ENCODE peak calls at places on chromosome 15, in six cellular contexts. H is trophoblast cell, U is IMR-90, E is mesenchymal stem cell, I is neuronal stem cell, O is H1. X is an unnamed sample.

GRCh38 chr15:101013769-101014223 is 94.6 kb downstream of the LRRK1 start:
- DNase-seq in H (no peak), U (no peak), E (no peak), I (no peak), O (no peak), X (peak; percentile 28)

GRCh38 chr15:31357148-31357547 is 30.5 kb downstream of the KLF13 start:
- DNase-seq in H (no peak), U (no peak), E (no peak), I (no peak), O (no peak), X (no peak)

GRCh38 chr15:67049351-67050044 is 15.9 kb upstream of the SMAD3 start:
- DNase-seq in H (peak; percentile 93), U (peak; percentile 92), E (peak; percentile 93), I (no peak), O (no peak), X (no peak)

GRCh38 chr15:50053457-50053856 is 65.6 kb downstream of the ATP8B4 start:
- DNase-seq in H (no peak), U (no peak), E (no peak), I (no peak), O (no peak), X (no peak)

GRCh38 chr15:72230197-72231065 is 559 bp downstream of the PKM start:
- DNase-seq in H (peak; percentile 64), U (peak; percentile 91), E (peak; percentile 91), I (peak; percentile 83), O (peak; percentile 82), X (peak; percentile 86)

GRCh38 chr15:37136666-37137065 is 36.3 kb upstream of the MEIS2 start:
- DNase-seq in H (no peak), U (peak; percentile 49), E (no peak), I (no peak), O (no peak), X (no peak)

GRCh38 chr15:63134245-63134644 is 12.6 kb downstream of the LACTB start:
- DNase-seq in H (no peak), U (no peak), E (no peak), I (no peak), O (no peak), X (no peak)

GRCh38 chr15:85168642-85169173 is 187.1 kb downstream of the PDE8A start:
- DNase-seq in H (peak; percentile 37), U (peak; percentile 8), E (no peak), I (peak; percentile 18), O (peak; percentile 82), X (peak; percentile 96)

GRCh38 chr15:69099976-69100375 is 60.5 kb upstream of the GLCE start:
- DNase-seq in H (no peak), U (no peak), E (no peak), I (no peak), O (no peak), X (no peak)

GRCh38 chr15:75347222-75348033 is 589 bp downstream of the NEIL1 start:
- DNase-seq in H (no peak), U (no peak), E (peak; percentile 24), I (no peak), O (peak; percentile 87), X (peak; percentile 65)

GRCh38 chr15:78212546-78213424 is 21.6 kb downstream of the ACSBG1 start:
- DNase-seq in H (peak; percentile 23), U (peak; percentile 64), E (peak; percentile 92), I (no peak), O (peak; percentile 35), X (no peak)

GRCh38 chr15:63080638-63081250 is 38.2 kb downstream of the TPM1 start:
- DNase-seq in H (no peak), U (no peak), E (no peak), I (no peak), O (no peak), X (no peak)

GRCh38 chr15:101583284-101583683 is 68.9 kb downstream of the TM2D3 start:
- DNase-seq in H (no peak), U (no peak), E (no peak), I (no peak), O (no peak), X (no peak)

GRCh38 chr15:76996526-76997401 is 1.8 kb downstream of the PSTPIP1 start:
- DNase-seq in H (no peak), U (peak; percentile 27), E (no peak), I (no peak), O (no peak), X (no peak)

GRCh38 chr15:52668133-52668532 is 11.1 kb downstream of the ATOSA start:
- DNase-seq in H (no peak), U (peak; percentile 12), E (no peak), I (no peak), O (no peak), X (no peak)

GRCh38 chr15:60721706-60722105 is 242.8 kb upstream of the ICE2 start:
- DNase-seq in H (no peak), U (peak; percentile 80), E (peak; percentile 91), I (no peak), O (no peak), X (no peak)
- H3K14ac ChIP-seq in H (no peak overlapping the region), U (no peak overlapping the region), E (no peak overlapping the region), I (no peak overlapping the region), O (no peak overlapping the region), X (no peak overlapping the region)

GRCh38 chr15:25724899-25725298 is 138.2 kb downstream of the ATP10A start:
- DNase-seq in H (no peak), U (no peak), E (no peak), I (no peak), O (no peak), X (no peak)
- H3K14ac ChIP-seq in H (no peak overlapping the region), U (no peak overlapping the region), E (no peak overlapping the region), I (no peak overlapping the region), O (no peak overlapping the region), X (no peak overlapping the region)

GRCh38 chr15:40354408-40355171 is 3.4 kb upstream of the DISP2 start:
- DNase-seq in H (no peak), U (peak; percentile 39), E (peak; percentile 48), I (no peak), O (peak; percentile 74), X (peak; percentile 71)

GRCh38 chr15:40357246-40357645 is 773 bp upstream of the DISP2 start:
- DNase-seq in H (no peak), U (no peak), E (no peak), I (no peak), O (no peak), X (no peak)

GRCh38 chr15:40352221-40352901 is 1.5 kb downstream of the PHGR1 start:
- DNase-seq in H (no peak), U (no peak), E (no peak), I (no peak), O (no peak), X (no peak)

GRCh38 chr15:40355976-40356585 is 1.9 kb upstream of the DISP2 start:
- DNase-seq in H (no peak), U (no peak), E (no peak), I (no peak), O (no peak), X (no peak)

GRCh38 chr15:40353697-40354096 is 2.9 kb downstream of the PHGR1 start:
- DNase-seq in H (no peak), U (no peak), E (no peak), I (no peak), O (no peak), X (no peak)
- H3K14ac ChIP-seq in H (no peak overlapping the region), U (no peak overlapping the region), E (no peak overlapping the region), I (no peak overlapping the region), O (no peak overlapping the region), X (no peak overlapping the region)

DNA sequence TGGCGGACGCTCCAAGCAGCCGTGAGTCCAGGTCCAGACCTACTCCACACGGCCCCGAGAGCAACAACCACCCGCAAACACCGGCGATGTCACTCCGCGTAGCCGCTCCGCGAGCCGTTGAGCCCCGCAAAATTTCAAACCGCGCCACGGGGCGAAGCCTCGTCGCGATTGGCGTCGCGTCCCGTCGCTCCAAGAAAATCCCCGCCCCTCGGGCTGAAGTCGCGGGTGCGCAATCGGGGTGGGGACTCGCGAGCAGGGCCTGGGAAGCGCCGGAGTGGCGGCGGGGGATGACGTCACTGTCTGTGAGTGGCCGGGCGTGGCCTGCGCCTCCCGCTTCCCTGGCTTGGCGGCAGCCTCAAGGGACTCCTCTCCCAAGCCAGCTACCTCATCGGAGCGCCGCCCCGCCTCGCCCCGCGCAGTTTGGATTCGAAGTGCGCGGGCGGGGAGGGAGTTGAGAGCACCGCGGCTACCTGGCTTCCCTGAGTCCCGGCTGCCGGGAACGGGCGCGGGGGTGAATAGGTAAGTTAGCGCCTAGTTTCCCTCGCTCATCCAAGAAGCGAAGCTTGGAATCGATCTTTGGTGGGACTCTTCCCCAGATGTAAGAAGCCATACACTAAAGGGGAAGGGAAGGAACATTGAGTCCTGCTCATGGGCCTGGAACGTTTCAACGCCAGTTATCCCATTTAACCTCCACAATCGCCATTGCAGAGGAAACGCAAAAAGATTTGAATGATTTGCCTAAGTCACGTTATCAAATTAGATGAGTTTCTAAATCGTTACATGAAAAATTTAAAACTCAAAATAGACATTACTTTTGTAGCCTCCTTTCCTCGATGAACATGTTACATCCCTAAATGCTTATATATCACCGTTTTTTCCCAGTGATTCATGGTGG is at the start of gene PRC1:
- DNase-seq in H (peak; percentile 100), U (peak; percentile 97), E (peak; percentile 98), I (peak; percentile 97), O (peak; percentile 98), X (peak; percentile 99)
- H3K14ac ChIP-seq in H (peak within 1 kb of the TSS; percentile 100), U (peak within 1 kb of the TSS; percentile 83), E (peak within 1 kb of the TSS; percentile 61), I (peak within 1 kb of the TSS; percentile 97), O (no peak within 1 kb of the TSS), X (peak within 1 kb of the TSS; percentile 92)

GRCh38 chr15:64687167-64688085 is 88.0 kb downstream of the RBPMS2 start:
- DNase-seq in H (no peak), U (no peak), E (no peak), I (no peak), O (peak; percentile 43), X (peak; percentile 37)
- H3K14ac ChIP-seq in H (no peak overlapping the region), U (no peak overlapping the region), E (no peak overlapping the region), I (no peak overlapping the region), O (no peak overlapping the region), X (no peak overlapping the region)

DNA sequence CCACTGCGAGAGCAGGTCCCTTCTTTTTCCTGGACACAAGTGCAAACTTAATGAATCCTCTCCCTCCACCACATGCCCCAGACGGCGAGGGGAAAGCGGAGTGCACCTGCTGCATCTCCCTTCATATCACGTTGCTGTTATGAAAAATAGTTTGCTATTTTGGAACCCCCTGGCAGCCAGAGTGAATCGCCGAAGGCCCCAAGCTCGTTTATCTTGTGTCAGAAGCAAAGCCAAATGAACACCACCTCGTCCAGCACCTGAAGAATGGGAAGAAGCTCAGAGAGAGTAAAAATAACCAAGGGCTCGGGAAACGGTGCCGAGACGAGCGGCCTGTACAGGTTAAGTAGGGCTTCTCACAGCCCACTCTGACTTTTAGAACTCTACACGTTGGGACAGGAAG is 394.6 kb upstream of the RORA start:
- DNase-seq in H (no peak), U (no peak), E (no peak), I (no peak), O (no peak), X (no peak)
- H3K14ac ChIP-seq in H (no peak overlapping the region), U (no peak overlapping the region), E (no peak overlapping the region), I (no peak overlapping the region), O (no peak overlapping the region), X (no peak overlapping the region)

X was measured in H9.